ENCODE peak calls at places on chromosome 10, in five cellular contexts. Q is non-pigmented ciliary epithelial cell; O is mesenchymal stem cell; P is CD4-positive, alpha-beta T cell; K is central memory CD4-positive, alpha-beta T cell. S is an unnamed sample.

GRCh38 chr10:35635576-35635975 is 6.5 kb downstream of the FZD8 start:
- DNase-seq in Q (no peak), O (peak), P (no peak), K (peak), S (no peak)

GRCh38 chr10:103692421-103693069 is 162.8 kb downstream of the SH3PXD2A start:
- DNase-seq in Q (no peak), O (no peak), P (no peak), K (no peak), S (no peak)

GRCh38 chr10:58531084-58531695 is 18.5 kb downstream of the BICC1 start:
- DNase-seq in Q (peak), O (peak), P (peak), K (peak), S (no peak)

GRCh38 chr10:72059843-72060822 is 28.2 kb downstream of the SPOCK2 start:
- DNase-seq in Q (no peak), O (no peak), P (no peak), K (no peak), S (no peak)

GRCh38 chr10:133613699-133614098 is 12.9 kb downstream of the FRG2B start:
- DNase-seq in Q (no peak), O (no peak), P (no peak), K (no peak), S (no peak)

GRCh38 chr10:22681783-22682183 is 32.6 kb downstream of the PIP4K2A start:
- DNase-seq in Q (no peak), O (peak), P (peak), K (peak), S (peak)

GRCh38 chr10:100827819-100828743 is 82.7 kb downstream of the PAX2 start:
- DNase-seq in Q (no peak), O (peak), P (no peak), K (no peak), S (no peak)

GRCh38 chr10:67884842-67885680 is 605 bp downstream of the SIRT1 start:
- DNase-seq in Q (no peak), O (peak), P (peak), K (peak), S (peak)

S was measured in retinal pigment epithelial cell.